ENCODE peak calls at places on chromosome 13, in seven cellular contexts. D, B, O, I, U, T and Q are unnamed samples.

GRCh38 chr13:30884543-30884942 is 21.5 kb upstream of the MEDAG start:
- DNase-seq in D (no peak), B (no peak), O (peak; percentile 57), I (no peak), U (no peak), T (no peak), Q (no peak)

GRCh38 chr13:62084728-62085127 is 669.1 kb upstream of the PCDH20 start:
- DNase-seq in D (no peak), B (no peak), O (no peak), I (no peak), U (no peak), T (no peak), Q (no peak)

GRCh38 chr13:26168276-26168814 is 53.8 kb downstream of the RNF6 start:
- DNase-seq in D (no peak), B (no peak), O (no peak), I (no peak), U (no peak), T (no peak), Q (no peak)

GRCh38 chr13:49265822-49266221 is 18.1 kb downstream of the CDADC1 start:
- DNase-seq in D (no peak), B (no peak), O (no peak), I (no peak), U (no peak), T (no peak), Q (no peak)

GRCh38 chr13:94079876-94080275 is 399.6 kb downstream of the DCT start:
- DNase-seq in D (no peak), B (no peak), O (no peak), I (no peak), U (no peak), T (no peak), Q (no peak)

GRCh38 chr13:82963466-82963865 is 918.8 kb downstream of the SLITRK1 start:
- DNase-seq in D (no peak), B (no peak), O (no peak), I (no peak), U (no peak), T (no peak), Q (no peak)

GRCh38 chr13:48656621-48657020 is 2.9 kb downstream of the CYSLTR2 start:
- DNase-seq in D (no peak), B (no peak), O (no peak), I (no peak), U (no peak), T (no peak), Q (no peak)

GRCh38 chr13:30107536-30108136 is 199.7 kb downstream of the KATNAL1 start:
- DNase-seq in D (no peak), B (no peak), O (no peak), I (no peak), U (no peak), T (no peak), Q (no peak)

GRCh38 chr13:22880756-22881701 is 299.8 kb upstream of the SGCG start:
- DNase-seq in D (no peak), B (no peak), O (no peak), I (no peak), U (no peak), T (no peak), Q (no peak)

GRCh38 chr13:93345642-93346220 is 119.1 kb downstream of the GPC6 start:
- DNase-seq in D (no peak), B (no peak), O (no peak), I (no peak), U (no peak), T (no peak), Q (no peak)

GRCh38 chr13:46553521-46553885 is 533 bp downstream of the LRCH1 start:
- DNase-seq in D (no peak), B (no peak), O (no peak), I (no peak), U (no peak), T (no peak), Q (no peak)

GRCh38 chr13:114319441-114319871 is 5.2 kb downstream of the CHAMP1 start:
- DNase-seq in D (no peak), B (no peak), O (no peak), I (no peak), U (no peak), T (no peak), Q (no peak)

GRCh38 chr13:26442541-26442940 is 114.9 kb upstream of the WASF3 start:
- DNase-seq in D (no peak), B (no peak), O (no peak), I (no peak), U (no peak), T (no peak), Q (no peak)

GRCh38 chr13:48334534-48335127 is 31.1 kb downstream of the RB1 start:
- DNase-seq in D (no peak), B (no peak), O (peak; percentile 21), I (no peak), U (no peak), T (peak; percentile 77), Q (peak; percentile 32)

GRCh38 chr13:51817717-51818116 is 13.8 kb upstream of the DHRS12 start:
- DNase-seq in D (no peak), B (no peak), O (no peak), I (no peak), U (no peak), T (no peak), Q (no peak)

GRCh38 chr13:75139291-75139690 is 342.7 kb downstream of the TBC1D4 start:
- DNase-seq in D (no peak), B (no peak), O (no peak), I (no peak), U (no peak), T (no peak), Q (no peak)

GRCh38 chr13:91836554-91836953 is 438.1 kb downstream of the GPC5 start:
- DNase-seq in D (no peak), B (no peak), O (no peak), I (no peak), U (no peak), T (no peak), Q (no peak)

GRCh38 chr13:30094015-30094533 is 213.3 kb downstream of the KATNAL1 start:
- DNase-seq in D (no peak), B (no peak), O (no peak), I (no peak), U (no peak), T (no peak), Q (no peak)